ENCODE peak calls at places on chromosomes 2 and 18, in seven cellular contexts. D is suprapubic skin; M is neural crest cell; Z is CD4-positive, alpha-beta T cell; Q is tibial artery; F is lower leg skin; H is omental fat pad. N is an unnamed sample.
A peak's percentile ranks its signal among the peaks of the same experiment; 100 is the strongest.

GRCh38 chr2:234060236-234060635 is 9.7 kb downstream of the SPP2 start:
- DNase-seq in M (no peak), D (no peak), H (no peak), F (no peak), Q (no peak), Z (no peak), N (no peak)

GRCh38 chr18:50656841-50657470 is 97.1 kb downstream of the MAPK4 start:
- DNase-seq in Z (no peak), D (no peak), M (no peak), H (no peak), Q (no peak), F (no peak), N (no peak)

GRCh38 chr2:110679337-110679707 is 1.5 kb upstream of the BUB1 start:
- DNase-seq in Q (no peak), D (no peak), F (no peak), H (no peak), M (no peak), Z (no peak), N (no peak)

GRCh38 chr18:26097563-26097962 is 7.2 kb upstream of the SS18 start:
- DNase-seq in F (peak; percentile 16), M (no peak), Z (no peak), Q (no peak), H (no peak), D (no peak), N (no peak)

GRCh38 chr2:206805922-206806607 is 40.7 kb downstream of the FASTKD2 start:
- DNase-seq in Z (no peak), H (no peak), D (no peak), M (no peak), Q (no peak), F (no peak), N (no peak)

GRCh38 chr2:169137924-169138323 is 68.6 kb downstream of the DHRS9 start:
- DNase-seq in Q (no peak), D (no peak), Z (no peak), M (no peak), H (no peak), F (no peak), N (no peak)

GRCh38 chr2:43024515-43024962 is 201.9 kb downstream of the ZFP36L2 start:
- DNase-seq in D (no peak), Z (peak; percentile 52), M (peak; percentile 70), Q (peak; percentile 77), F (no peak), H (no peak), N (no peak)

GRCh38 chr2:218074031-218074430 is 5.0 kb downstream of the RUFY4 start:
- DNase-seq in H (no peak), Q (no peak), F (no peak), M (peak; percentile 41), Z (no peak), D (no peak), N (peak; percentile 72)

GRCh38 chr2:105521176-105521575 is 122.3 kb upstream of the FHL2 start:
- DNase-seq in D (no peak), Z (no peak), F (no peak), Q (no peak), H (no peak), M (no peak), N (no peak)

GRCh38 chr18:34942975-34943374 is 98.2 kb upstream of the MAPRE2 start:
- DNase-seq in F (no peak), M (no peak), D (no peak), H (no peak), Q (no peak), Z (no peak), N (no peak)

GRCh38 chr2:170713280-170714155 is 1.6 kb upstream of the SP5 start:
- DNase-seq in M (no peak), H (no peak), Q (no peak), D (no peak), Z (no peak), F (no peak), N (no peak)

GRCh38 chr2:236682651-236683422 is 113.2 kb downstream of the ACKR3 start:
- DNase-seq in H (no peak), Z (no peak), D (peak; percentile 49), M (no peak), Q (peak; percentile 40), F (no peak), N (no peak)

GRCh38 chr2:9830685-9831410 is 12.4 kb upstream of the TAF1B start:
- DNase-seq in H (no peak), M (no peak), D (no peak), Q (no peak), F (no peak), Z (no peak), N (no peak)

GRCh38 chr18:24734058-24734457 is 273.6 kb downstream of the HRH4 start:
- DNase-seq in D (no peak), F (no peak), Q (no peak), Z (no peak), M (peak; percentile 28), H (no peak), N (no peak)

GRCh38 chr2:140136366-140136765 is 1356.2 kb upstream of the NXPH2 start:
- DNase-seq in F (no peak), H (no peak), Z (no peak), M (no peak), Q (no peak), D (no peak), N (no peak)

GRCh38 chr2:52968043-52968442 is 799.6 kb upstream of the CHAC2 start:
- DNase-seq in D (no peak), M (no peak), Q (no peak), F (no peak), H (no peak), Z (no peak), N (no peak)

DNA sequence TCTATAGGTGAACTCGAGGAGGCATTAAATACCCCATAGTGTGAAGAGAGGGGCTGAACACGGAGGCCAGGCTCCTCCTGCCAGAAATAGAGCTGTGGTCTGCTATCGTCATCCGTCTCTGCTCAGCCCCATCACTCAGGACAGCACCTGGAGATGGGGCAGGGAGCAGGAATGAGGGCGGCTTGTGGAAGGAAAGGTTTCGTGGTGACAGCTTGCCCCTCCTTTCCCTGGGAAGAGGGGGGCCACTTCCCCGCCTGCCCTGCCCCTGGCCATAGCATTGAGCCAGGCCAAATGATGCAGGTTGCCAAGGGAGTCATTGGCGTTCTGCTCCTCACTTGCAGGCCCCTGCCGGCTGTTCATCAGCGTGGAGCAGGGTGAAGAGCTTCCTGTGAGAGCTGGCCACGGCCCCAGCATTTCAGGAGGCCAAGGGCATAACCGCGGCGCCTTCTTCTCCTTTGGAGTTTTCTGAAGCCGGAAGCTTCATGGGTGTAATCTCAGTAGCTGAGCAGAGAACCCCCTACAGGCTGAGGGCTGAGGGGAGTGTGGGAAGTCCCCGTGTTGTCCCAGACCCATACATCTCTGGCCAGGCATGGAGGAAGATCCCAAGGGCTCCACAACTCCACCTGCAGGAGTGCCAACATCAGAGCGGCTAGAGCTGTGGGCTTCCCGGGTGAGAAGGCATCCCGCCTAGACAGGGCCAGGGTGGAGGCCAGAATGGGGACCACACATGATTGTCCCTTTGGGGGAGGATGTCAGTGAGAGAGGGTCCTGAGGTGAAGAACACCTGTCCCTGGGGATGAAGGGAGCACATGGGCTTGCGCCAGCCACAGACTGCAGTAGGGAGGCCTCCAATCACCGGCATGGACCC is 112.5 kb upstream of the GLI2 start:
- DNase-seq in F (no peak), Q (peak; percentile 58), D (no peak), H (no peak), M (no peak), Z (no peak), N (no peak)
- TF ChIP-seq CTCF in F (no peak), Q (no peak), D (no peak), H (no peak), M (no peak), Z (no peak), N (no peak)

DNA sequence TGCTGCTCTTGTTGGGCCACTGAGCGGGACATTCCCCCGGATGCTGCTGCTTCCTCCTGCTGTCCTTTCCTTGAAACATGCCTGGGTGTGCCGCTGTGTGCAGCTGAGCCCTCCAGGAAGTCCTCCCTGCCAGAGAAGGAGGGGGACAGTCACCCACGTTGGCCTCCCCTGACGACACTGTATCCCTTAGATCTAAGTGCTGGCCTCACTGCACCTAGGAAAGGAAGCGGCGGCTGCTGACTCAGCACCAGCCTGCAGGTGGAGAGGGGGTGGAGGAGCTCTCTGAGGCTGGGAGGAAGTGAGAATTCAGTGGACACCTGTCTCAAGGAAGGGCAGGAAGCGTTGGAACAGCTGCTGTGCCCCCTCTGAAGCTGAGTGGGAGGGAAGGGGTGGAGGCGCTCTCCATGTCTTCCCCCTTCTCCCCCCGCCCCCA is 239.8 kb downstream of the HAUS1 start:
- DNase-seq in F (peak; percentile 36), Z (peak; percentile 47), D (no peak), M (no peak), Q (no peak), H (no peak), N (peak; percentile 78)
- TF ChIP-seq CTCF in F (no peak), Z (no peak), D (no peak), M (no peak), Q (no peak), H (no peak), N (no peak)

GRCh38 chr2:69159988-69160387 is 147.0 kb downstream of the ANTXR1 start:
- DNase-seq in Q (no peak), Z (no peak), D (no peak), F (no peak), M (no peak), H (no peak), N (no peak)
- TF ChIP-seq CTCF in Q (no peak), Z (no peak), D (no peak), F (no peak), M (no peak), H (no peak), N (no peak)

GRCh38 chr2:66930499-66931165 is 466.5 kb upstream of the ETAA1 start:
- DNase-seq in Z (no peak), D (no peak), F (no peak), Q (no peak), H (no peak), M (no peak), N (no peak)
- TF ChIP-seq CTCF in Z (no peak), D (no peak), F (no peak), Q (no peak), H (no peak), M (no peak), N (no peak)

DNA sequence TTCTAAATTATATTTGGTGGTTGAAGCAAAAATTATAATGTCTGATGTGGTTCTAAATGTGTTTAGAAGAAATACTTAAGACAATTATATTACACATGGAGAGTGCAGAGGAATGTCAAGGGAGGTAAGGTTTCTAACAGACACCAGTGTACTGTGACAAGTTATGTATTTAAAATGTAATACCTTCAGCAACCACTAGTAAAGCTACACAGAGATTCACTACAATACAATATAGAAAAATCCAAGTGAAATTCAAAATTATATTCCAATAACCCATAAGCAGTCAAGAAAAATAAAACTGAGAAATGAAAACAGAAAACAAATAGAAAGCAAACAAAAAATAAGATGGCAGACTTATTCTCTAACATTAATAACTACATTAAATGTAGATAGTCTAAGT is 249.5 kb upstream of the KLHL14 start:
- DNase-seq in Z (no peak), D (no peak), H (no peak), F (no peak), M (no peak), Q (no peak), N (no peak)
- TF ChIP-seq CTCF in Z (no peak), D (no peak), H (no peak), F (no peak), M (peak; percentile 50), Q (no peak), N (no peak)

GRCh38 chr2:231245253-231246094 is 47.0 kb downstream of the ARMC9 start:
- DNase-seq in D (no peak), M (no peak), Q (no peak), Z (no peak), F (peak; percentile 24), H (no peak), N (no peak)
- TF ChIP-seq CTCF in D (no peak), M (no peak), Q (no peak), Z (no peak), F (no peak), H (no peak), N (no peak)